ENCODE peak calls at places on chromosome 17, in ten cellular contexts. S is Calu3; P is HuH-7.5; J is IMR-90; R is smooth muscle cell of the brain vasculature; D is Kasumi-1; Q is transverse colon; B is PC-9; M is NCI-H2107; C is stimulated activated CD4-positive, alpha-beta T cell treated with anti-CD3 and anti-CD28 coated beads, Interleukin-12 subunit alpha, Interleukin-12 subunit beta, amount 100 ng/mL, for 48 hours. Y is an unnamed sample.
A peak's percentile ranks its signal among the peaks of the same experiment; 100 is the strongest.

GRCh38 chr17:14398766-14399165 is 97.9 kb downstream of the HS3ST3B1 start:
- DNase-seq in Q (no peak), P (no peak), J (no peak), C (no peak), B (no peak), D (no peak), S (no peak), R (no peak), M (no peak), Y (no peak)

GRCh38 chr17:55266051-55266957 is 1.5 kb downstream of the HLF start:
- DNase-seq in R (no peak), C (no peak), B (no peak), S (no peak), P (no peak), D (no peak), J (no peak), Q (no peak), M (no peak), Y (no peak)

GRCh38 chr17:34892864-34893263 is 68.4 kb downstream of the CCT6B start:
- DNase-seq in Q (no peak), D (peak; percentile 29), S (peak; percentile 51), R (no peak), C (no peak), M (peak; percentile 62), P (peak; percentile 26), B (no peak), J (no peak), Y (no peak)

GRCh38 chr17:32746280-32746679 is 130.6 kb downstream of the MYO1D start:
- DNase-seq in Q (no peak), S (no peak), R (no peak), P (no peak), M (no peak), B (no peak), J (no peak), D (no peak), C (no peak), Y (no peak)

GRCh38 chr17:30823425-30823824 is 1.1 kb downstream of the CRLF3 start:
- DNase-seq in R (no peak), Q (no peak), C (no peak), B (no peak), D (no peak), S (no peak), P (no peak), M (no peak), J (no peak), Y (no peak)

GRCh38 chr17:17036520-17036998 is 5.7 kb upstream of the MPRIP start:
- DNase-seq in Q (no peak), B (no peak), R (no peak), C (no peak), J (no peak), M (no peak), S (no peak), D (no peak), P (no peak), Y (no peak)

GRCh38 chr17:40025991-40026815 is 11.0 kb downstream of the CSF3 start:
- DNase-seq in Q (no peak), P (peak; percentile 3), R (no peak), M (no peak), J (no peak), D (no peak), S (peak; percentile 72), C (no peak), B (peak; percentile 90), Y (no peak)

GRCh38 chr17:7550359-7550758 is 1.5 kb downstream of the TNFSF12 start:
- DNase-seq in C (no peak), B (no peak), D (no peak), S (no peak), Q (no peak), P (no peak), M (no peak), R (no peak), J (no peak), Y (no peak)

GRCh38 chr17:2102931-2103398 is 48.1 kb downstream of the HIC1 start:
- DNase-seq in D (no peak), B (peak; percentile 82), S (no peak), J (peak; percentile 90), M (no peak), Q (no peak), P (no peak), C (no peak), R (no peak), Y (no peak)

GRCh38 chr17:1907818-1908698 is 78.3 kb downstream of the RPA1 start:
- DNase-seq in B (no peak), C (no peak), Q (no peak), J (peak; percentile 21), P (no peak), R (no peak), S (no peak), D (no peak), M (no peak), Y (no peak)

GRCh38 chr17:39306028-39306427 is 80.3 kb upstream of the STAC2 start:
- DNase-seq in B (no peak), C (no peak), P (no peak), M (no peak), D (no peak), Q (no peak), R (no peak), S (no peak), J (no peak), Y (no peak)

GRCh38 chr17:28384281-28385036 is 13.0 kb downstream of the SARM1 start:
- DNase-seq in D (peak; percentile 51), B (peak; percentile 77), P (no peak), J (no peak), R (no peak), S (peak; percentile 61), M (no peak), Q (peak; percentile 84), C (peak; percentile 54), Y (peak; percentile 48)

GRCh38 chr17:2388705-2389099 is 12.2 kb downstream of the MNT start:
- DNase-seq in D (no peak), Q (no peak), S (no peak), R (no peak), B (no peak), J (no peak), M (no peak), C (no peak), P (no peak), Y (no peak)

GRCh38 chr17:38687291-38687690 is 12.5 kb upstream of the EPOP start:
- DNase-seq in B (no peak), P (no peak), D (no peak), M (no peak), Q (no peak), J (peak; percentile 72), R (no peak), S (no peak), C (no peak), Y (no peak)

GRCh38 chr17:77325537-77325825 is 184.7 kb downstream of the SEC14L1 start:
- DNase-seq in C (no peak), Q (no peak), D (no peak), P (no peak), J (no peak), S (no peak), R (no peak), M (no peak), B (no peak), Y (no peak)

GRCh38 chr17:82802141-82802540 is 37.7 kb downstream of the ZNF750 start:
- DNase-seq in C (no peak), M (no peak), Q (no peak), P (no peak), R (no peak), S (no peak), D (no peak), J (peak; percentile 2), B (no peak), Y (no peak)

GRCh38 chr17:72419866-72420774 is 299.3 kb downstream of the SOX9 start:
- DNase-seq in Q (peak; percentile 24), R (no peak), J (no peak), D (no peak), M (peak; percentile 80), P (no peak), C (no peak), S (peak; percentile 35), B (peak; percentile 35), Y (no peak)

GRCh38 chr17:49995055-49995738 is at the start of gene DLX3:
- DNase-seq in M (peak; percentile 75), P (no peak), B (peak; percentile 87), S (peak; percentile 83), J (peak; percentile 62), Q (peak; percentile 60), R (no peak), C (no peak), D (peak; percentile 34), Y (no peak)

GRCh38 chr17:56593073-56593740 is at the start of gene NOG:
- DNase-seq in B (no peak), P (peak; percentile 57), D (peak; percentile 79), S (peak; percentile 42), C (no peak), M (no peak), Q (no peak), R (no peak), J (peak; percentile 54), Y (no peak)

GRCh38 chr17:44878627-44879221 is 20.5 kb downstream of the EFTUD2 start:
- DNase-seq in B (no peak), D (peak; percentile 62), J (peak; percentile 38), S (peak; percentile 52), Q (no peak), C (no peak), M (no peak), R (no peak), P (peak; percentile 28), Y (no peak)

GRCh38 chr17:45971698-45972141 is 27.3 kb upstream of the STH start:
- DNase-seq in C (no peak), Q (no peak), J (no peak), P (no peak), M (no peak), S (no peak), D (no peak), B (no peak), R (no peak), Y (no peak)

GRCh38 chr17:79211061-79211770 is 136.6 kb downstream of the ENGASE start:
- DNase-seq in D (no peak), P (no peak), C (no peak), Q (no peak), M (no peak), S (no peak), R (no peak), J (no peak), B (no peak), Y (no peak)

GRCh38 chr17:30256756-30257506 is 21.4 kb upstream of the SLC6A4 start:
- DNase-seq in J (peak; percentile 66), D (no peak), C (no peak), B (no peak), P (no peak), Q (no peak), R (no peak), M (no peak), S (no peak), Y (no peak)

GRCh38 chr17:29390856-29391631 is 881 bp downstream of the TAOK1 start:
- DNase-seq in C (no peak), B (no peak), S (peak; percentile 12), Q (peak; percentile 25), J (peak; percentile 42), P (peak; percentile 35), R (no peak), D (peak; percentile 75), M (no peak), Y (no peak)

GRCh38 chr17:35812456-35812855 is 3.2 kb downstream of the TAF15 start:
- DNase-seq in P (no peak), M (no peak), J (no peak), R (no peak), C (no peak), B (no peak), S (no peak), D (no peak), Q (no peak), Y (no peak)

GRCh38 chr17:55571095-55571494 is 59.8 kb upstream of the SMIM36 start:
- DNase-seq in C (no peak), B (no peak), J (peak; percentile 58), P (no peak), R (no peak), Q (no peak), M (no peak), S (no peak), D (no peak), Y (no peak)

GRCh38 chr17:20234266-20234665 is 225.1 kb downstream of the SPECC1 start:
- DNase-seq in C (peak; percentile 70), P (no peak), D (no peak), M (no peak), S (no peak), Q (no peak), R (no peak), B (no peak), J (no peak), Y (peak; percentile 25)

GRCh38 chr17:57849163-57849873 is 526 bp downstream of the MRPS23 start:
- DNase-seq in Q (no peak), R (no peak), S (no peak), C (no peak), P (no peak), B (no peak), D (no peak), M (no peak), J (no peak), Y (no peak)

Y was measured in activated CD8-positive, alpha-beta memory T cell treated with anti-CD3 and anti-CD28 coated beads for 48 hours.